ENCODE peak calls at places on chromosomes 2 and 18, in six cellular contexts. One of them, this sample, is unnamed.

GRCh38 chr2:148675708-148676107 is 31.2 kb downstream of the EPC2 start:
- DNase-seq in stimulated activated CD8-positive, alpha-beta memory T cell treated with anti-CD3 and anti-CD28 coated beads, Interleukin-4, amount 100 ng/mL, for 48 hours: no peak
- DNase-seq in lung: no peak
- DNase-seq in NCI-H2081 treated with DMSO at 0.1 percent for 48 hours: no peak
- DNase-seq in omental fat pad: no peak
- DNase-seq in tibial nerve: no peak
- DNase-seq in this sample: no peak

GRCh38 chr2:61619561-61619960 is 81.4 kb upstream of the XPO1 start:
- DNase-seq in tibial nerve: no peak
- DNase-seq in lung: no peak
- DNase-seq in omental fat pad: no peak
- DNase-seq in NCI-H2081 treated with DMSO at 0.1 percent for 48 hours: no peak
- DNase-seq in stimulated activated CD8-positive, alpha-beta memory T cell treated with anti-CD3 and anti-CD28 coated beads, Interleukin-4, amount 100 ng/mL, for 48 hours: no peak
- DNase-seq in this sample: no peak

GRCh38 chr18:45686892-45687611 is 36.9 kb upstream of the SLC14A1 start:
- DNase-seq in lung: peak
- DNase-seq in stimulated activated CD8-positive, alpha-beta memory T cell treated with anti-CD3 and anti-CD28 coated beads, Interleukin-4, amount 100 ng/mL, for 48 hours: peak
- DNase-seq in tibial nerve: no peak
- DNase-seq in NCI-H2081 treated with DMSO at 0.1 percent for 48 hours: no peak
- DNase-seq in omental fat pad: no peak
- DNase-seq in this sample: no peak

GRCh38 chr2:218256612-218257350 is 4.0 kb upstream of the GPBAR1 start:
- DNase-seq in tibial nerve: no peak
- DNase-seq in lung: no peak
- DNase-seq in NCI-H2081 treated with DMSO at 0.1 percent for 48 hours: no peak
- DNase-seq in omental fat pad: no peak
- DNase-seq in stimulated activated CD8-positive, alpha-beta memory T cell treated with anti-CD3 and anti-CD28 coated beads, Interleukin-4, amount 100 ng/mL, for 48 hours: no peak
- DNase-seq in this sample: no peak

GRCh38 chr2:165440367-165440766 is 29.1 kb upstream of the CSRNP3 start:
- DNase-seq in lung: no peak
- DNase-seq in NCI-H2081 treated with DMSO at 0.1 percent for 48 hours: no peak
- DNase-seq in tibial nerve: peak
- DNase-seq in omental fat pad: no peak
- DNase-seq in stimulated activated CD8-positive, alpha-beta memory T cell treated with anti-CD3 and anti-CD28 coated beads, Interleukin-4, amount 100 ng/mL, for 48 hours: no peak
- DNase-seq in this sample: no peak

GRCh38 chr18:13036622-13037320 is 45.6 kb downstream of the CEP192 start:
- DNase-seq in omental fat pad: no peak
- DNase-seq in stimulated activated CD8-positive, alpha-beta memory T cell treated with anti-CD3 and anti-CD28 coated beads, Interleukin-4, amount 100 ng/mL, for 48 hours: no peak
- DNase-seq in NCI-H2081 treated with DMSO at 0.1 percent for 48 hours: no peak
- DNase-seq in tibial nerve: no peak
- DNase-seq in lung: no peak
- DNase-seq in this sample: no peak

GRCh38 chr2:120994301-120994700 is 258.6 kb downstream of the GLI2 start:
- DNase-seq in omental fat pad: no peak
- DNase-seq in NCI-H2081 treated with DMSO at 0.1 percent for 48 hours: no peak
- DNase-seq in lung: no peak
- DNase-seq in stimulated activated CD8-positive, alpha-beta memory T cell treated with anti-CD3 and anti-CD28 coated beads, Interleukin-4, amount 100 ng/mL, for 48 hours: no peak
- DNase-seq in tibial nerve: no peak
- DNase-seq in this sample: no peak

GRCh38 chr2:3536682-3537632 is 17.6 kb upstream of the ADI1 start:
- DNase-seq in stimulated activated CD8-positive, alpha-beta memory T cell treated with anti-CD3 and anti-CD28 coated beads, Interleukin-4, amount 100 ng/mL, for 48 hours: peak
- DNase-seq in lung: peak
- DNase-seq in omental fat pad: no peak
- DNase-seq in tibial nerve: peak
- DNase-seq in NCI-H2081 treated with DMSO at 0.1 percent for 48 hours: no peak
- DNase-seq in this sample: no peak

GRCh38 chr18:35138773-35139172 is 97.6 kb downstream of the MAPRE2 start:
- DNase-seq in tibial nerve: no peak
- DNase-seq in lung: no peak
- DNase-seq in NCI-H2081 treated with DMSO at 0.1 percent for 48 hours: no peak
- DNase-seq in stimulated activated CD8-positive, alpha-beta memory T cell treated with anti-CD3 and anti-CD28 coated beads, Interleukin-4, amount 100 ng/mL, for 48 hours: no peak
- DNase-seq in omental fat pad: no peak
- DNase-seq in this sample: no peak

GRCh38 chr2:137964859-137965459 is 686 bp downstream of the HNMT start:
- DNase-seq in omental fat pad: no peak
- DNase-seq in stimulated activated CD8-positive, alpha-beta memory T cell treated with anti-CD3 and anti-CD28 coated beads, Interleukin-4, amount 100 ng/mL, for 48 hours: no peak
- DNase-seq in tibial nerve: no peak
- DNase-seq in NCI-H2081 treated with DMSO at 0.1 percent for 48 hours: no peak
- DNase-seq in lung: no peak
- DNase-seq in this sample: no peak

GRCh38 chr2:154697422-154698237 is 865 bp upstream of the KCNJ3 start:
- DNase-seq in tibial nerve: no peak
- DNase-seq in omental fat pad: no peak
- DNase-seq in stimulated activated CD8-positive, alpha-beta memory T cell treated with anti-CD3 and anti-CD28 coated beads, Interleukin-4, amount 100 ng/mL, for 48 hours: no peak
- DNase-seq in lung: no peak
- DNase-seq in NCI-H2081 treated with DMSO at 0.1 percent for 48 hours: no peak
- DNase-seq in this sample: no peak

GRCh38 chr2:1498176-1498575 is 84.9 kb downstream of the TPO start:
- DNase-seq in stimulated activated CD8-positive, alpha-beta memory T cell treated with anti-CD3 and anti-CD28 coated beads, Interleukin-4, amount 100 ng/mL, for 48 hours: no peak
- DNase-seq in tibial nerve: no peak
- DNase-seq in omental fat pad: no peak
- DNase-seq in NCI-H2081 treated with DMSO at 0.1 percent for 48 hours: no peak
- DNase-seq in lung: no peak
- DNase-seq in this sample: no peak

GRCh38 chr2:239569401-239570090 is 168.7 kb upstream of the HDAC4 start:
- DNase-seq in tibial nerve: no peak
- DNase-seq in stimulated activated CD8-positive, alpha-beta memory T cell treated with anti-CD3 and anti-CD28 coated beads, Interleukin-4, amount 100 ng/mL, for 48 hours: peak
- DNase-seq in omental fat pad: no peak
- DNase-seq in lung: no peak
- DNase-seq in NCI-H2081 treated with DMSO at 0.1 percent for 48 hours: no peak
- DNase-seq in this sample: no peak

GRCh38 chr18:3225588-3225987 is 5.8 kb upstream of the MYOM1 start:
- DNase-seq in lung: no peak
- DNase-seq in tibial nerve: no peak
- DNase-seq in stimulated activated CD8-positive, alpha-beta memory T cell treated with anti-CD3 and anti-CD28 coated beads, Interleukin-4, amount 100 ng/mL, for 48 hours: no peak
- DNase-seq in NCI-H2081 treated with DMSO at 0.1 percent for 48 hours: no peak
- DNase-seq in omental fat pad: no peak
- DNase-seq in this sample: no peak

GRCh38 chr2:120243211-120243610 is 9.4 kb upstream of the RALB start:
- DNase-seq in lung: no peak
- DNase-seq in tibial nerve: no peak
- DNase-seq in omental fat pad: no peak
- DNase-seq in stimulated activated CD8-positive, alpha-beta memory T cell treated with anti-CD3 and anti-CD28 coated beads, Interleukin-4, amount 100 ng/mL, for 48 hours: no peak
- DNase-seq in NCI-H2081 treated with DMSO at 0.1 percent for 48 hours: no peak
- DNase-seq in this sample: no peak

GRCh38 chr18:33014060-33014796 is 241.4 kb upstream of the KLHL14 start:
- DNase-seq in stimulated activated CD8-positive, alpha-beta memory T cell treated with anti-CD3 and anti-CD28 coated beads, Interleukin-4, amount 100 ng/mL, for 48 hours: no peak
- DNase-seq in omental fat pad: no peak
- DNase-seq in tibial nerve: no peak
- DNase-seq in lung: no peak
- DNase-seq in NCI-H2081 treated with DMSO at 0.1 percent for 48 hours: no peak
- DNase-seq in this sample: no peak

GRCh38 chr2:148965596-148966431 is 72.7 kb upstream of the LYPD6B start:
- DNase-seq in stimulated activated CD8-positive, alpha-beta memory T cell treated with anti-CD3 and anti-CD28 coated beads, Interleukin-4, amount 100 ng/mL, for 48 hours: no peak
- DNase-seq in NCI-H2081 treated with DMSO at 0.1 percent for 48 hours: no peak
- DNase-seq in tibial nerve: no peak
- DNase-seq in lung: peak
- DNase-seq in omental fat pad: no peak
- DNase-seq in this sample: no peak

GRCh38 chr2:43692428-43692994 is 16.3 kb upstream of the C1GALT1C1L start:
- DNase-seq in NCI-H2081 treated with DMSO at 0.1 percent for 48 hours: no peak
- DNase-seq in stimulated activated CD8-positive, alpha-beta memory T cell treated with anti-CD3 and anti-CD28 coated beads, Interleukin-4, amount 100 ng/mL, for 48 hours: no peak
- DNase-seq in omental fat pad: no peak
- DNase-seq in tibial nerve: no peak
- DNase-seq in lung: no peak
- DNase-seq in this sample: no peak

GRCh38 chr2:172710584-172711024 is 25.0 kb upstream of the RAPGEF4 start:
- DNase-seq in omental fat pad: no peak
- DNase-seq in tibial nerve: peak
- DNase-seq in NCI-H2081 treated with DMSO at 0.1 percent for 48 hours: peak
- DNase-seq in stimulated activated CD8-positive, alpha-beta memory T cell treated with anti-CD3 and anti-CD28 coated beads, Interleukin-4, amount 100 ng/mL, for 48 hours: peak
- DNase-seq in lung: no peak
- DNase-seq in this sample: peak

GRCh38 chr2:3628241-3628679 is 29.7 kb upstream of the ALLC start:
- DNase-seq in lung: no peak
- DNase-seq in stimulated activated CD8-positive, alpha-beta memory T cell treated with anti-CD3 and anti-CD28 coated beads, Interleukin-4, amount 100 ng/mL, for 48 hours: peak
- DNase-seq in omental fat pad: no peak
- DNase-seq in tibial nerve: no peak
- DNase-seq in NCI-H2081 treated with DMSO at 0.1 percent for 48 hours: no peak
- DNase-seq in this sample: no peak

GRCh38 chr2:28355521-28356094 is 37.0 kb upstream of the FOSL2 start:
- DNase-seq in omental fat pad: no peak
- DNase-seq in NCI-H2081 treated with DMSO at 0.1 percent for 48 hours: no peak
- DNase-seq in lung: no peak
- DNase-seq in tibial nerve: peak
- DNase-seq in stimulated activated CD8-positive, alpha-beta memory T cell treated with anti-CD3 and anti-CD28 coated beads, Interleukin-4, amount 100 ng/mL, for 48 hours: no peak
- DNase-seq in this sample: no peak

GRCh38 chr18:68660355-68661183 is 54.3 kb downstream of the TMX3 start:
- DNase-seq in NCI-H2081 treated with DMSO at 0.1 percent for 48 hours: peak
- DNase-seq in lung: no peak
- DNase-seq in tibial nerve: no peak
- DNase-seq in stimulated activated CD8-positive, alpha-beta memory T cell treated with anti-CD3 and anti-CD28 coated beads, Interleukin-4, amount 100 ng/mL, for 48 hours: no peak
- DNase-seq in omental fat pad: no peak
- DNase-seq in this sample: peak

GRCh38 chr2:201797175-201797840 is 9.0 kb upstream of the CDK15 start:
- DNase-seq in stimulated activated CD8-positive, alpha-beta memory T cell treated with anti-CD3 and anti-CD28 coated beads, Interleukin-4, amount 100 ng/mL, for 48 hours: no peak
- DNase-seq in NCI-H2081 treated with DMSO at 0.1 percent for 48 hours: no peak
- DNase-seq in tibial nerve: no peak
- DNase-seq in omental fat pad: no peak
- DNase-seq in lung: no peak
- DNase-seq in this sample: no peak

GRCh38 chr2:98759827-98760625 is 29.1 kb upstream of the MGAT4A start:
- DNase-seq in tibial nerve: no peak
- DNase-seq in omental fat pad: no peak
- DNase-seq in lung: no peak
- DNase-seq in NCI-H2081 treated with DMSO at 0.1 percent for 48 hours: no peak
- DNase-seq in stimulated activated CD8-positive, alpha-beta memory T cell treated with anti-CD3 and anti-CD28 coated beads, Interleukin-4, amount 100 ng/mL, for 48 hours: no peak
- DNase-seq in this sample: no peak

GRCh38 chr2:19868705-19869550 is 32.9 kb downstream of the TTC32 start:
- DNase-seq in omental fat pad: no peak
- DNase-seq in NCI-H2081 treated with DMSO at 0.1 percent for 48 hours: no peak
- DNase-seq in stimulated activated CD8-positive, alpha-beta memory T cell treated with anti-CD3 and anti-CD28 coated beads, Interleukin-4, amount 100 ng/mL, for 48 hours: peak
- DNase-seq in lung: peak
- DNase-seq in tibial nerve: peak
- DNase-seq in this sample: no peak

GRCh38 chr2:217653240-217653639 is 349.6 kb downstream of the TNS1 start:
- DNase-seq in lung: peak
- DNase-seq in omental fat pad: peak
- DNase-seq in stimulated activated CD8-positive, alpha-beta memory T cell treated with anti-CD3 and anti-CD28 coated beads, Interleukin-4, amount 100 ng/mL, for 48 hours: no peak
- DNase-seq in tibial nerve: peak
- DNase-seq in NCI-H2081 treated with DMSO at 0.1 percent for 48 hours: no peak
- DNase-seq in this sample: peak

This sample was measured in RWPE1.